ENCODE peak calls at places on chromosomes 11 and 22, in six cellular contexts. Z is dermis microvascular lymphatic vessel endothelial cell; M is activated T-helper 1 cell treated with anti-CD3 and anti-CD28 coated beads, Interleukin-12 subunit alpha, Interleukin-12 subunit beta, Interleukin-2, Interleukin-4 antibody, amounts not matched to agents 30 ng/mL and 10 ng/mL and 1 ng/mL, durations not matched to agents 14 hours and 24 hours and 36 hours; P is uterus; E is ELF-1; G is fibroblast of mammary gland. O is an unnamed sample.

GRCh38 chr11:73795925-73796632 is 8.4 kb downstream of the MRPL48 start:
- DNase-seq in E (peak), P (no peak), M (no peak), Z (no peak), G (peak), O (no peak)

GRCh38 chr22:35099883-35100282 is 33.9 kb downstream of the ISX start:
- DNase-seq in P (no peak), E (no peak), G (no peak), M (no peak), Z (no peak), O (no peak)

GRCh38 chr11:2269601-2270321 is 627 bp downstream of the ASCL2 start:
- DNase-seq in E (peak), P (no peak), M (peak), G (peak), Z (peak), O (peak)

GRCh38 chr11:16606784-16607674 is 131.4 kb upstream of the C11orf58 start:
- DNase-seq in E (peak), P (no peak), G (no peak), M (no peak), Z (no peak), O (no peak)

GRCh38 chr11:46970913-46971625 is 34.5 kb downstream of the CSTPP1 start:
- DNase-seq in E (no peak), Z (no peak), P (no peak), M (no peak), G (no peak), O (no peak)

GRCh38 chr22:39897841-39898240 is 3.0 kb upstream of the GRAP2 start:
- DNase-seq in Z (no peak), G (no peak), P (no peak), M (no peak), E (no peak), O (no peak)

GRCh38 chr11:117232911-117233409 is 489 bp downstream of the RNF214 start:
- DNase-seq in P (peak), Z (no peak), M (no peak), E (peak), G (no peak), O (peak)

GRCh38 chr22:43777204-43777671 is 34.9 kb downstream of the EFCAB6 start:
- DNase-seq in Z (no peak), E (peak), G (peak), P (peak), M (no peak), O (no peak)

GRCh38 chr11:34305095-34305692 is 52.6 kb downstream of the ABTB2 start:
- DNase-seq in P (no peak), G (no peak), E (no peak), M (no peak), Z (no peak), O (no peak)

GRCh38 chr11:27392715-27393114 is 29.7 kb upstream of the CCDC34 start:
- DNase-seq in P (peak), E (peak), M (no peak), G (peak), Z (peak), O (no peak)

GRCh38 chr11:33775832-33776231 is 1.5 kb upstream of the FBXO3 start:
- DNase-seq in Z (no peak), M (no peak), P (no peak), G (no peak), E (no peak), O (no peak)

GRCh38 chr11:133302056-133302455 is 230.2 kb downstream of the OPCML start:
- DNase-seq in P (no peak), E (no peak), G (no peak), Z (no peak), M (no peak), O (no peak)

GRCh38 chr11:115706735-115707134 is 202.5 kb upstream of the CADM1 start:
- DNase-seq in E (no peak), G (no peak), Z (no peak), P (no peak), M (no peak), O (no peak)

GRCh38 chr22:49448546-49448945 is 379.1 kb downstream of the BRD1 start:
- DNase-seq in E (no peak), Z (no peak), G (no peak), M (no peak), P (no peak), O (no peak)

GRCh38 chr11:57763568-57763967 is 2.0 kb downstream of the CTNND1 start:
- DNase-seq in E (peak), Z (peak), P (no peak), G (peak), M (no peak), O (no peak)